ENCODE peak calls at places on chromosomes 5 and 9, in six cellular contexts. One of them, this sample, is unnamed.

GRCh38 chr9:70135176-70135575 is 91.5 kb downstream of the MAMDC2 start:
- DNase-seq in activated CD4-positive, alpha-beta T cell treated with anti-CD3 and anti-CD28 coated beads for 1 hour: no peak
- DNase-seq in amygdala: no peak
- DNase-seq in activated CD8-positive, alpha-beta memory T cell treated with anti-CD3 and anti-CD28 coated beads, Interleukin-2, amount 50 U/mL, for 48 hours: no peak
- DNase-seq in activated CD4-positive, CD25-positive, alpha-beta regulatory T cell treated with anti-CD3 and anti-CD28 coated beads, Interleukin-2, amount 50 U/mL, for 72 hours: no peak
- DNase-seq in activated naive CD8-positive, alpha-beta T cell treated with anti-CD3 and anti-CD28 coated beads for 36 hours: no peak
- DNase-seq in this sample: no peak

GRCh38 chr5:128782446-128782845 is 182.8 kb upstream of the SLC27A6 start:
- DNase-seq in activated CD4-positive, CD25-positive, alpha-beta regulatory T cell treated with anti-CD3 and anti-CD28 coated beads, Interleukin-2, amount 50 U/mL, for 72 hours: no peak
- DNase-seq in amygdala: peak
- DNase-seq in activated naive CD8-positive, alpha-beta T cell treated with anti-CD3 and anti-CD28 coated beads for 36 hours: no peak
- DNase-seq in activated CD8-positive, alpha-beta memory T cell treated with anti-CD3 and anti-CD28 coated beads, Interleukin-2, amount 50 U/mL, for 48 hours: no peak
- DNase-seq in activated CD4-positive, alpha-beta T cell treated with anti-CD3 and anti-CD28 coated beads for 1 hour: no peak
- DNase-seq in this sample: no peak

GRCh38 chr5:32735512-32735911 is 24.4 kb downstream of the NPR3 start:
- DNase-seq in amygdala: no peak
- DNase-seq in activated naive CD8-positive, alpha-beta T cell treated with anti-CD3 and anti-CD28 coated beads for 36 hours: no peak
- DNase-seq in activated CD4-positive, CD25-positive, alpha-beta regulatory T cell treated with anti-CD3 and anti-CD28 coated beads, Interleukin-2, amount 50 U/mL, for 72 hours: no peak
- DNase-seq in activated CD4-positive, alpha-beta T cell treated with anti-CD3 and anti-CD28 coated beads for 1 hour: no peak
- DNase-seq in activated CD8-positive, alpha-beta memory T cell treated with anti-CD3 and anti-CD28 coated beads, Interleukin-2, amount 50 U/mL, for 48 hours: no peak
- DNase-seq in this sample: no peak

GRCh38 chr5:161230222-161230621 is 316.3 kb downstream of the GABRB2 start:
- DNase-seq in activated CD4-positive, CD25-positive, alpha-beta regulatory T cell treated with anti-CD3 and anti-CD28 coated beads, Interleukin-2, amount 50 U/mL, for 72 hours: no peak
- DNase-seq in activated CD4-positive, alpha-beta T cell treated with anti-CD3 and anti-CD28 coated beads for 1 hour: no peak
- DNase-seq in activated CD8-positive, alpha-beta memory T cell treated with anti-CD3 and anti-CD28 coated beads, Interleukin-2, amount 50 U/mL, for 48 hours: no peak
- DNase-seq in activated naive CD8-positive, alpha-beta T cell treated with anti-CD3 and anti-CD28 coated beads for 36 hours: no peak
- DNase-seq in amygdala: no peak
- DNase-seq in this sample: no peak

GRCh38 chr9:1219284-1219683 is 169.1 kb downstream of the DMRT2 start:
- DNase-seq in activated CD8-positive, alpha-beta memory T cell treated with anti-CD3 and anti-CD28 coated beads, Interleukin-2, amount 50 U/mL, for 48 hours: no peak
- DNase-seq in amygdala: no peak
- DNase-seq in activated naive CD8-positive, alpha-beta T cell treated with anti-CD3 and anti-CD28 coated beads for 36 hours: no peak
- DNase-seq in activated CD4-positive, CD25-positive, alpha-beta regulatory T cell treated with anti-CD3 and anti-CD28 coated beads, Interleukin-2, amount 50 U/mL, for 72 hours: no peak
- DNase-seq in activated CD4-positive, alpha-beta T cell treated with anti-CD3 and anti-CD28 coated beads for 1 hour: no peak
- DNase-seq in this sample: no peak

GRCh38 chr5:178293400-178293799 is 60.8 kb upstream of the PHYKPL start:
- DNase-seq in amygdala: no peak
- DNase-seq in activated CD4-positive, CD25-positive, alpha-beta regulatory T cell treated with anti-CD3 and anti-CD28 coated beads, Interleukin-2, amount 50 U/mL, for 72 hours: no peak
- DNase-seq in activated naive CD8-positive, alpha-beta T cell treated with anti-CD3 and anti-CD28 coated beads for 36 hours: no peak
- DNase-seq in activated CD8-positive, alpha-beta memory T cell treated with anti-CD3 and anti-CD28 coated beads, Interleukin-2, amount 50 U/mL, for 48 hours: no peak
- DNase-seq in activated CD4-positive, alpha-beta T cell treated with anti-CD3 and anti-CD28 coated beads for 1 hour: no peak
- DNase-seq in this sample: no peak

GRCh38 chr9:89577363-89577762 is 27.4 kb upstream of the GADD45G start:
- DNase-seq in activated CD4-positive, alpha-beta T cell treated with anti-CD3 and anti-CD28 coated beads for 1 hour: no peak
- DNase-seq in activated CD4-positive, CD25-positive, alpha-beta regulatory T cell treated with anti-CD3 and anti-CD28 coated beads, Interleukin-2, amount 50 U/mL, for 72 hours: no peak
- DNase-seq in amygdala: no peak
- DNase-seq in activated naive CD8-positive, alpha-beta T cell treated with anti-CD3 and anti-CD28 coated beads for 36 hours: no peak
- DNase-seq in activated CD8-positive, alpha-beta memory T cell treated with anti-CD3 and anti-CD28 coated beads, Interleukin-2, amount 50 U/mL, for 48 hours: no peak
- DNase-seq in this sample: no peak

GRCh38 chr9:212265-212664 is 2.4 kb upstream of the DOCK8 start:
- DNase-seq in activated CD8-positive, alpha-beta memory T cell treated with anti-CD3 and anti-CD28 coated beads, Interleukin-2, amount 50 U/mL, for 48 hours: no peak
- DNase-seq in activated naive CD8-positive, alpha-beta T cell treated with anti-CD3 and anti-CD28 coated beads for 36 hours: no peak
- DNase-seq in activated CD4-positive, CD25-positive, alpha-beta regulatory T cell treated with anti-CD3 and anti-CD28 coated beads, Interleukin-2, amount 50 U/mL, for 72 hours: no peak
- DNase-seq in activated CD4-positive, alpha-beta T cell treated with anti-CD3 and anti-CD28 coated beads for 1 hour: no peak
- DNase-seq in amygdala: no peak
- DNase-seq in this sample: no peak

GRCh38 chr9:2066312-2067273 is 51.4 kb downstream of the SMARCA2 start:
- DNase-seq in activated CD4-positive, CD25-positive, alpha-beta regulatory T cell treated with anti-CD3 and anti-CD28 coated beads, Interleukin-2, amount 50 U/mL, for 72 hours: no peak
- DNase-seq in activated CD4-positive, alpha-beta T cell treated with anti-CD3 and anti-CD28 coated beads for 1 hour: no peak
- DNase-seq in activated naive CD8-positive, alpha-beta T cell treated with anti-CD3 and anti-CD28 coated beads for 36 hours: no peak
- DNase-seq in amygdala: no peak
- DNase-seq in activated CD8-positive, alpha-beta memory T cell treated with anti-CD3 and anti-CD28 coated beads, Interleukin-2, amount 50 U/mL, for 48 hours: no peak
- DNase-seq in this sample: peak

GRCh38 chr5:67014957-67015400 is 181.6 kb downstream of the CD180 start:
- DNase-seq in activated naive CD8-positive, alpha-beta T cell treated with anti-CD3 and anti-CD28 coated beads for 36 hours: no peak
- DNase-seq in activated CD4-positive, alpha-beta T cell treated with anti-CD3 and anti-CD28 coated beads for 1 hour: no peak
- DNase-seq in activated CD4-positive, CD25-positive, alpha-beta regulatory T cell treated with anti-CD3 and anti-CD28 coated beads, Interleukin-2, amount 50 U/mL, for 72 hours: no peak
- DNase-seq in amygdala: no peak
- DNase-seq in activated CD8-positive, alpha-beta memory T cell treated with anti-CD3 and anti-CD28 coated beads, Interleukin-2, amount 50 U/mL, for 48 hours: no peak
- DNase-seq in this sample: no peak

GRCh38 chr5:113034182-113034773 is 57.7 kb downstream of the DCP2 start:
- DNase-seq in amygdala: no peak
- DNase-seq in activated CD4-positive, CD25-positive, alpha-beta regulatory T cell treated with anti-CD3 and anti-CD28 coated beads, Interleukin-2, amount 50 U/mL, for 72 hours: no peak
- DNase-seq in activated CD4-positive, alpha-beta T cell treated with anti-CD3 and anti-CD28 coated beads for 1 hour: no peak
- DNase-seq in activated CD8-positive, alpha-beta memory T cell treated with anti-CD3 and anti-CD28 coated beads, Interleukin-2, amount 50 U/mL, for 48 hours: no peak
- DNase-seq in activated naive CD8-positive, alpha-beta T cell treated with anti-CD3 and anti-CD28 coated beads for 36 hours: no peak
- DNase-seq in this sample: no peak

GRCh38 chr9:34744295-34745221 is 34.6 kb upstream of the CCL21 start:
- DNase-seq in activated CD4-positive, CD25-positive, alpha-beta regulatory T cell treated with anti-CD3 and anti-CD28 coated beads, Interleukin-2, amount 50 U/mL, for 72 hours: no peak
- DNase-seq in activated CD4-positive, alpha-beta T cell treated with anti-CD3 and anti-CD28 coated beads for 1 hour: no peak
- DNase-seq in activated naive CD8-positive, alpha-beta T cell treated with anti-CD3 and anti-CD28 coated beads for 36 hours: no peak
- DNase-seq in activated CD8-positive, alpha-beta memory T cell treated with anti-CD3 and anti-CD28 coated beads, Interleukin-2, amount 50 U/mL, for 48 hours: no peak
- DNase-seq in amygdala: no peak
- DNase-seq in this sample: no peak

GRCh38 chr5:78598973-78599372 is 49.6 kb downstream of the LHFPL2 start:
- DNase-seq in activated CD4-positive, CD25-positive, alpha-beta regulatory T cell treated with anti-CD3 and anti-CD28 coated beads, Interleukin-2, amount 50 U/mL, for 72 hours: no peak
- DNase-seq in activated naive CD8-positive, alpha-beta T cell treated with anti-CD3 and anti-CD28 coated beads for 36 hours: no peak
- DNase-seq in activated CD8-positive, alpha-beta memory T cell treated with anti-CD3 and anti-CD28 coated beads, Interleukin-2, amount 50 U/mL, for 48 hours: no peak
- DNase-seq in amygdala: no peak
- DNase-seq in activated CD4-positive, alpha-beta T cell treated with anti-CD3 and anti-CD28 coated beads for 1 hour: no peak
- DNase-seq in this sample: no peak

GRCh38 chr5:138580777-138581176 is 5.6 kb upstream of the HSPA9 start:
- DNase-seq in activated CD4-positive, alpha-beta T cell treated with anti-CD3 and anti-CD28 coated beads for 1 hour: no peak
- DNase-seq in amygdala: no peak
- DNase-seq in activated naive CD8-positive, alpha-beta T cell treated with anti-CD3 and anti-CD28 coated beads for 36 hours: no peak
- DNase-seq in activated CD8-positive, alpha-beta memory T cell treated with anti-CD3 and anti-CD28 coated beads, Interleukin-2, amount 50 U/mL, for 48 hours: no peak
- DNase-seq in activated CD4-positive, CD25-positive, alpha-beta regulatory T cell treated with anti-CD3 and anti-CD28 coated beads, Interleukin-2, amount 50 U/mL, for 72 hours: no peak
- DNase-seq in this sample: no peak

GRCh38 chr5:64534033-64534432 is 28.2 kb downstream of the RGS7BP start:
- DNase-seq in activated CD8-positive, alpha-beta memory T cell treated with anti-CD3 and anti-CD28 coated beads, Interleukin-2, amount 50 U/mL, for 48 hours: no peak
- DNase-seq in activated CD4-positive, alpha-beta T cell treated with anti-CD3 and anti-CD28 coated beads for 1 hour: no peak
- DNase-seq in amygdala: no peak
- DNase-seq in activated CD4-positive, CD25-positive, alpha-beta regulatory T cell treated with anti-CD3 and anti-CD28 coated beads, Interleukin-2, amount 50 U/mL, for 72 hours: no peak
- DNase-seq in activated naive CD8-positive, alpha-beta T cell treated with anti-CD3 and anti-CD28 coated beads for 36 hours: no peak
- DNase-seq in this sample: no peak

GRCh38 chr9:85528142-85528541 is 213.6 kb downstream of the AGTPBP1 start:
- DNase-seq in activated CD4-positive, alpha-beta T cell treated with anti-CD3 and anti-CD28 coated beads for 1 hour: no peak
- DNase-seq in amygdala: no peak
- DNase-seq in activated CD8-positive, alpha-beta memory T cell treated with anti-CD3 and anti-CD28 coated beads, Interleukin-2, amount 50 U/mL, for 48 hours: no peak
- DNase-seq in activated CD4-positive, CD25-positive, alpha-beta regulatory T cell treated with anti-CD3 and anti-CD28 coated beads, Interleukin-2, amount 50 U/mL, for 72 hours: no peak
- DNase-seq in activated naive CD8-positive, alpha-beta T cell treated with anti-CD3 and anti-CD28 coated beads for 36 hours: no peak
- DNase-seq in this sample: no peak

GRCh38 chr5:78527925-78528324 is 120.6 kb downstream of the LHFPL2 start:
- DNase-seq in activated CD4-positive, alpha-beta T cell treated with anti-CD3 and anti-CD28 coated beads for 1 hour: no peak
- DNase-seq in activated naive CD8-positive, alpha-beta T cell treated with anti-CD3 and anti-CD28 coated beads for 36 hours: no peak
- DNase-seq in activated CD8-positive, alpha-beta memory T cell treated with anti-CD3 and anti-CD28 coated beads, Interleukin-2, amount 50 U/mL, for 48 hours: no peak
- DNase-seq in amygdala: no peak
- DNase-seq in activated CD4-positive, CD25-positive, alpha-beta regulatory T cell treated with anti-CD3 and anti-CD28 coated beads, Interleukin-2, amount 50 U/mL, for 72 hours: no peak
- DNase-seq in this sample: no peak

GRCh38 chr5:130112246-130112645 is 208.0 kb downstream of the CHSY3 start:
- DNase-seq in activated CD4-positive, CD25-positive, alpha-beta regulatory T cell treated with anti-CD3 and anti-CD28 coated beads, Interleukin-2, amount 50 U/mL, for 72 hours: no peak
- DNase-seq in amygdala: no peak
- DNase-seq in activated CD4-positive, alpha-beta T cell treated with anti-CD3 and anti-CD28 coated beads for 1 hour: no peak
- DNase-seq in activated CD8-positive, alpha-beta memory T cell treated with anti-CD3 and anti-CD28 coated beads, Interleukin-2, amount 50 U/mL, for 48 hours: no peak
- DNase-seq in activated naive CD8-positive, alpha-beta T cell treated with anti-CD3 and anti-CD28 coated beads for 36 hours: no peak
- DNase-seq in this sample: no peak